ENCODE peak calls at places on chromosomes 1 and 21, in eight cellular contexts. One of them, this sample, is unnamed.

GRCh38 chr1:50651476-50652263 is 228.4 kb upstream of the DMRTA2 start:
- ATAC-seq in upper lobe of left lung: no peak
- ATAC-seq in K562: no peak
- ATAC-seq in HepG2: no peak
- ATAC-seq in HCT116: no peak
- ATAC-seq in Panc1: no peak
- ATAC-seq in GM23338: no peak
- ATAC-seq in GM12878: no peak
- ATAC-seq in this sample: no peak

GRCh38 chr1:235642943-235643371 is 6.6 kb downstream of the GNG4 start:
- ATAC-seq in upper lobe of left lung: no peak
- ATAC-seq in Panc1: peak
- ATAC-seq in HCT116: no peak
- ATAC-seq in K562: peak
- ATAC-seq in HepG2: peak
- ATAC-seq in GM12878: no peak
- ATAC-seq in GM23338: peak
- ATAC-seq in this sample: no peak

GRCh38 chr21:45135122-45135521 is 60.7 kb downstream of the ADARB1 start:
- ATAC-seq in upper lobe of left lung: no peak
- ATAC-seq in K562: no peak
- ATAC-seq in GM23338: no peak
- ATAC-seq in GM12878: no peak
- ATAC-seq in Panc1: no peak
- ATAC-seq in HCT116: no peak
- ATAC-seq in HepG2: no peak
- ATAC-seq in this sample: no peak

GRCh38 chr21:34550400-34550799 is 38.4 kb upstream of the KCNE1 start:
- ATAC-seq in HCT116: no peak
- ATAC-seq in K562: no peak
- ATAC-seq in Panc1: no peak
- ATAC-seq in GM23338: no peak
- ATAC-seq in GM12878: no peak
- ATAC-seq in upper lobe of left lung: no peak
- ATAC-seq in HepG2: no peak
- ATAC-seq in this sample: no peak

GRCh38 chr1:41975850-41976569 is 57.3 kb upstream of the HIVEP3 start:
- ATAC-seq in K562: no peak
- ATAC-seq in upper lobe of left lung: no peak
- ATAC-seq in HCT116: no peak
- ATAC-seq in Panc1: no peak
- ATAC-seq in GM12878: no peak
- ATAC-seq in HepG2: no peak
- ATAC-seq in GM23338: no peak
- ATAC-seq in this sample: no peak

GRCh38 chr1:43039228-43040055 is 80.8 kb upstream of the SLC2A1 start:
- ATAC-seq in Panc1: no peak
- ATAC-seq in HepG2: peak
- ATAC-seq in GM23338: no peak
- ATAC-seq in K562: no peak
- ATAC-seq in GM12878: no peak
- ATAC-seq in upper lobe of left lung: no peak
- ATAC-seq in HCT116: no peak
- ATAC-seq in this sample: no peak

GRCh38 chr1:31434979-31435378 is 22.0 kb downstream of the SERINC2 start:
- ATAC-seq in HepG2: peak
- ATAC-seq in GM12878: no peak
- ATAC-seq in upper lobe of left lung: peak
- ATAC-seq in K562: peak
- ATAC-seq in HCT116: peak
- ATAC-seq in Panc1: no peak
- ATAC-seq in GM23338: peak
- ATAC-seq in this sample: no peak

GRCh38 chr1:70979879-70980278 is 67.7 kb downstream of the PTGER3 start:
- ATAC-seq in upper lobe of left lung: peak
- ATAC-seq in GM23338: no peak
- ATAC-seq in Panc1: no peak
- ATAC-seq in HepG2: no peak
- ATAC-seq in GM12878: no peak
- ATAC-seq in K562: peak
- ATAC-seq in HCT116: no peak
- ATAC-seq in this sample: no peak

GRCh38 chr1:6367381-6368007 is 26.1 kb downstream of the ACOT7 start:
- ATAC-seq in K562: no peak
- ATAC-seq in GM12878: no peak
- ATAC-seq in HCT116: peak
- ATAC-seq in HepG2: no peak
- ATAC-seq in GM23338: no peak
- ATAC-seq in upper lobe of left lung: no peak
- ATAC-seq in Panc1: no peak
- ATAC-seq in this sample: no peak

GRCh38 chr1:17561252-17561558 is 21.7 kb downstream of the ARHGEF10L start:
- ATAC-seq in K562: no peak
- ATAC-seq in HepG2: no peak
- ATAC-seq in GM23338: no peak
- ATAC-seq in upper lobe of left lung: peak
- ATAC-seq in HCT116: peak
- ATAC-seq in GM12878: no peak
- ATAC-seq in Panc1: no peak
- ATAC-seq in this sample: peak

GRCh38 chr1:83033682-83034081 is 965.2 kb downstream of the TTLL7 start:
- ATAC-seq in upper lobe of left lung: no peak
- ATAC-seq in HCT116: no peak
- ATAC-seq in GM12878: no peak
- ATAC-seq in HepG2: no peak
- ATAC-seq in Panc1: no peak
- ATAC-seq in GM23338: no peak
- ATAC-seq in K562: no peak
- ATAC-seq in this sample: no peak

GRCh38 chr1:54970901-54971300 is 9.5 kb upstream of the TMEM61 start:
- ATAC-seq in K562: no peak
- ATAC-seq in Panc1: peak
- ATAC-seq in upper lobe of left lung: no peak
- ATAC-seq in HCT116: peak
- ATAC-seq in HepG2: no peak
- ATAC-seq in GM12878: peak
- ATAC-seq in GM23338: no peak
- ATAC-seq in this sample: no peak

GRCh38 chr1:206470692-206471414 is 577 bp downstream of the IKBKE start:
- ATAC-seq in GM23338: peak
- ATAC-seq in HepG2: peak
- ATAC-seq in Panc1: peak
- ATAC-seq in K562: peak
- ATAC-seq in upper lobe of left lung: peak
- ATAC-seq in HCT116: peak
- ATAC-seq in GM12878: peak
- ATAC-seq in this sample: peak

DNA sequence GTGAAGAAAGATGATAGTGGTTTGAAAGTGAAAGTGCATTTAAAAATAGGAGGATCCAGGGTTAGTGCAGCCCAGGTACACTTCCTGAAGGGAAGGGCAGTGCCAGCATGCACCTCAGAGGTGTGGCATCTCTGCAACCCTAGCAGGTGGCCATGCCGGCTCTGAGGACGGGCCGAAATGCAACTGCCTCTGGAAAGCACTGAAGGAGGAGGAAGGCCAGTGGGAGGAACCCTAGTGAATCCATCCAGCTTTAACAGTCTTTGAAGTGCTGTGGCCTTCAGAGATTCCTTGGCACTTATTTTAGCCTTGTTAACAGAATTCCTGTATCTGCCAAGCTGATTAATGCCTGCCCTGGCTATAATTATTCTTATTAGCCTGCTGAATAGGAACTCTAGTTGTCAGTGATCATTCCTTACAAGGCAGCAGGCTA is 5.5 kb downstream of the PTGFRN start:
- ATAC-seq in Panc1: no peak
- ATAC-seq in HepG2: no peak
- ATAC-seq in GM23338: no peak
- ATAC-seq in HCT116: no peak
- ATAC-seq in upper lobe of left lung: peak
- ATAC-seq in GM12878: no peak
- ATAC-seq in K562: no peak
- ATAC-seq in this sample: peak
- H3K27ac ChIP-seq in Panc1: no peak
- H3K27ac ChIP-seq in HepG2: no peak
- H3K27ac ChIP-seq in GM23338: no peak
- H3K27ac ChIP-seq in HCT116: no peak
- H3K27ac ChIP-seq in upper lobe of left lung: no peak
- H3K27ac ChIP-seq in GM12878: no peak
- H3K27ac ChIP-seq in K562: no peak
- H3K27ac ChIP-seq in this sample: peak

DNA sequence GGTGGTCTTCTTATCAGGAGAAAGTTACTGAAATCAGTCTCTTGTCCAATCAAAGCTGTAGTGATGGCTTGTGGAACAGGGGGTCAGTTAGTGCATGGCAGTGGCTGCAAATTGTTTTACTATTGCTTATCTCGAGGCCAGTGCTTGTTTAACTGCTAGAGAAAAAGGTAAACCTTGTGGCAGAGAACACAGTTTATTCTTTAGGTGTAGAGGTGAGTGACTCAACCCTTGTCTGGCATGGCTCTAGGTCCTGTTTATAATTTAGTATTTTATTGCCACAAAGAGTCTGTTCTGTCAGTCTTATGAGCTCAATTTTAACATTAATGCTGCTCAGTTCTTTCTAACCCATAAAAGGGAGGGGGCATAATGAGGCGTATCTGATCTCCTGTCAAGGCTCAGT is 70.5 kb upstream of the F3 start:
- ATAC-seq in HCT116: no peak
- ATAC-seq in upper lobe of left lung: no peak
- ATAC-seq in HepG2: peak
- ATAC-seq in Panc1: no peak
- ATAC-seq in GM23338: no peak
- ATAC-seq in K562: no peak
- ATAC-seq in GM12878: no peak
- ATAC-seq in this sample: no peak
- TF ChIP-seq POLR2AphosphoS5 in HCT116: no peak
- TF ChIP-seq POLR2AphosphoS5 in upper lobe of left lung: no peak
- TF ChIP-seq POLR2AphosphoS5 in HepG2: no peak
- TF ChIP-seq POLR2AphosphoS5 in Panc1: no peak
- TF ChIP-seq POLR2AphosphoS5 in GM23338: no peak
- TF ChIP-seq POLR2AphosphoS5 in K562: no peak
- TF ChIP-seq POLR2AphosphoS5 in GM12878: no peak
- TF ChIP-seq POLR2AphosphoS5 in this sample: no peak

GRCh38 chr1:183282101-183282855 is 96.2 kb downstream of the LAMC2 start:
- ATAC-seq in Panc1: no peak
- ATAC-seq in upper lobe of left lung: no peak
- ATAC-seq in GM12878: no peak
- ATAC-seq in K562: no peak
- ATAC-seq in HCT116: no peak
- ATAC-seq in HepG2: peak
- ATAC-seq in GM23338: no peak
- ATAC-seq in this sample: peak

GRCh38 chr1:183283286-183283685 is 97.2 kb downstream of the LAMC2 start:
- ATAC-seq in GM23338: no peak
- ATAC-seq in upper lobe of left lung: no peak
- ATAC-seq in K562: no peak
- ATAC-seq in HepG2: no peak
- ATAC-seq in HCT116: no peak
- ATAC-seq in Panc1: no peak
- ATAC-seq in GM12878: peak
- ATAC-seq in this sample: no peak

GRCh38 chr1:183285746-183286145 is 99.7 kb downstream of the LAMC2 start:
- ATAC-seq in Panc1: no peak
- ATAC-seq in K562: no peak
- ATAC-seq in GM23338: no peak
- ATAC-seq in upper lobe of left lung: no peak
- ATAC-seq in GM12878: no peak
- ATAC-seq in HepG2: no peak
- ATAC-seq in HCT116: no peak
- ATAC-seq in this sample: no peak

GRCh38 chr1:183281553-183282091 is 95.6 kb downstream of the LAMC2 start:
- ATAC-seq in upper lobe of left lung: peak
- ATAC-seq in GM23338: peak
- ATAC-seq in HepG2: peak
- ATAC-seq in K562: peak
- ATAC-seq in HCT116: peak
- ATAC-seq in Panc1: peak
- ATAC-seq in GM12878: peak
- ATAC-seq in this sample: peak

DNA sequence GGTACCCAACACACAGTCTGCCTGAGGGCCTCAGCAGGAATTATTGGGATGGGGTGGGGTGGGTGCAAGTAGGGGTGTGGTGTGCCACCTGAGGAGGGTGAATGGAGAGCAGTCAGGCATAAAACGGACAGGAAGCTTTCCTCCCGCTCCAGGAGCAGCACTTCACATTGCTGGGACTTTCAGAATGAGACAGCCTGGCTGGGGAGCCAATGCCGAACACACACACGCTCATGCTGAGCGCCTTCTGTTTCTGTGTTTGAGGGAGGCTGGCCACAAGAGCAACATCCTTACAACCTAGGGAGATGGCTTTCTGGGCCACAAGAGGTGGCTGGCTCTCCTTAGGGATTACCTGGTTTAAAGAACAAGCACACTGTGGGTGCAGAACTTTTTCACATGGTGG is 98.0 kb downstream of the LAMC2 start:
- ATAC-seq in upper lobe of left lung: no peak
- ATAC-seq in HepG2: no peak
- ATAC-seq in GM12878: peak
- ATAC-seq in GM23338: no peak
- ATAC-seq in HCT116: no peak
- ATAC-seq in Panc1: no peak
- ATAC-seq in K562: no peak
- ATAC-seq in this sample: no peak
- TF ChIP-seq CTCF in upper lobe of left lung: no peak
- TF ChIP-seq CTCF in HepG2: no peak
- TF ChIP-seq CTCF in GM12878: no peak
- TF ChIP-seq CTCF in GM23338: no peak
- TF ChIP-seq CTCF in HCT116: no peak
- TF ChIP-seq CTCF in Panc1: no peak
- TF ChIP-seq CTCF in K562: no peak
- TF ChIP-seq CTCF in this sample: no peak

GRCh38 chr1:80214888-80215540 is 1208.5 kb upstream of the ADGRL4 start:
- ATAC-seq in HCT116: no peak
- ATAC-seq in Panc1: no peak
- ATAC-seq in HepG2: no peak
- ATAC-seq in GM12878: peak
- ATAC-seq in GM23338: no peak
- ATAC-seq in K562: no peak
- ATAC-seq in upper lobe of left lung: no peak
- ATAC-seq in this sample: no peak

GRCh38 chr1:80218112-80218511 is 1211.6 kb upstream of the ADGRL4 start:
- ATAC-seq in Panc1: no peak
- ATAC-seq in K562: no peak
- ATAC-seq in HCT116: peak
- ATAC-seq in GM23338: peak
- ATAC-seq in GM12878: peak
- ATAC-seq in upper lobe of left lung: peak
- ATAC-seq in HepG2: peak
- ATAC-seq in this sample: no peak

GRCh38 chr1:80212958-80213357 is 1206.4 kb upstream of the ADGRL4 start:
- ATAC-seq in Panc1: no peak
- ATAC-seq in GM23338: no peak
- ATAC-seq in K562: no peak
- ATAC-seq in GM12878: no peak
- ATAC-seq in HCT116: no peak
- ATAC-seq in HepG2: no peak
- ATAC-seq in upper lobe of left lung: no peak
- ATAC-seq in this sample: no peak

GRCh38 chr1:80221319-80221718 is 1214.8 kb upstream of the ADGRL4 start:
- ATAC-seq in upper lobe of left lung: no peak
- ATAC-seq in GM23338: no peak
- ATAC-seq in HepG2: no peak
- ATAC-seq in GM12878: no peak
- ATAC-seq in HCT116: no peak
- ATAC-seq in Panc1: no peak
- ATAC-seq in K562: no peak
- ATAC-seq in this sample: no peak

GRCh38 chr1:80217377-80217986 is 1211.0 kb upstream of the ADGRL4 start:
- ATAC-seq in GM12878: peak
- ATAC-seq in HepG2: peak
- ATAC-seq in K562: no peak
- ATAC-seq in GM23338: peak
- ATAC-seq in HCT116: peak
- ATAC-seq in upper lobe of left lung: peak
- ATAC-seq in Panc1: no peak
- ATAC-seq in this sample: no peak
- H3K27ac ChIP-seq in GM12878: no peak
- H3K27ac ChIP-seq in HepG2: no peak
- H3K27ac ChIP-seq in K562: no peak
- H3K27ac ChIP-seq in GM23338: no peak
- H3K27ac ChIP-seq in HCT116: no peak
- H3K27ac ChIP-seq in upper lobe of left lung: no peak
- H3K27ac ChIP-seq in Panc1: no peak
- H3K27ac ChIP-seq in this sample: no peak

This sample was measured in gastroesophageal sphincter.